ENCODE peak calls at places on chromosomes 6 and 20, in nine cellular contexts. U, K, R, X, C, B, H, N and F are unnamed samples.

GRCh38 chr6:22943331-22943730 is 374.0 kb downstream of the HDGFL1 start:
- DNase-seq in U (no peak), K (no peak), R (no peak), X (no peak), C (no peak), B (no peak), H (no peak), N (no peak), F (no peak)

GRCh38 chr20:62066339-62066982 is 780 bp upstream of the TAF4 start:
- DNase-seq in U (peak; percentile 66), K (peak; percentile 65), R (peak; percentile 62), X (peak; percentile 41), C (peak; percentile 6), B (no peak), H (peak; percentile 72), N (peak; percentile 79), F (no peak)

GRCh38 chr6:2861071-2861821 is 19.6 kb upstream of the SERPINB1 start:
- DNase-seq in U (no peak), K (no peak), R (no peak), X (no peak), C (no peak), B (no peak), H (no peak), N (no peak), F (no peak)

GRCh38 chr6:36514554-36515456 is 32.5 kb downstream of the STK38 start:
- DNase-seq in U (no peak), K (peak; percentile 80), R (no peak), X (no peak), C (no peak), B (no peak), H (no peak), N (no peak), F (no peak)

GRCh38 chr20:26135325-26136110 is 438.9 kb upstream of the ZNF337 start:
- DNase-seq in U (peak; percentile 72), K (no peak), R (peak; percentile 41), X (no peak), C (no peak), B (no peak), H (no peak), N (no peak), F (no peak)

GRCh38 chr6:69456086-69456485 is 340.7 kb downstream of the LMBRD1 start:
- DNase-seq in U (peak; percentile 71), K (no peak), R (peak; percentile 73), X (no peak), C (no peak), B (no peak), H (no peak), N (no peak), F (no peak)

GRCh38 chr6:123316733-123317323 is 319.9 kb downstream of the TRDN start:
- DNase-seq in U (no peak), K (no peak), R (peak; percentile 46), X (peak; percentile 33), C (peak; percentile 13), B (peak; percentile 11), H (no peak), N (no peak), F (no peak)

GRCh38 chr6:13513606-13514502 is 26.5 kb upstream of the GFOD1 start:
- DNase-seq in U (no peak), K (no peak), R (no peak), X (no peak), C (no peak), B (no peak), H (no peak), N (no peak), F (no peak)

GRCh38 chr6:7532821-7533220 is 8.7 kb upstream of the DSP start:
- DNase-seq in U (no peak), K (peak; percentile 47), R (no peak), X (no peak), C (no peak), B (no peak), H (no peak), N (no peak), F (no peak)